ENCODE peak calls at places on chromosomes 4 and X, in seven cellular contexts. I is neuronal stem cell, U is mesendoderm, W is IMR-90, J is H1, G is trophoblast cell, X is H9. E is an unnamed sample.

GRCh38 chr4:66769436-66769835 is 775.9 kb downstream of the CENPC start:
- DNase-seq in U (no peak), W (no peak), G (no peak), J (no peak), X (no peak), I (no peak), E (peak; percentile 16)

GRCh38 chr4:186688150-186688943 is 35.3 kb downstream of the FAT1 start:
- DNase-seq in I (no peak), J (peak; percentile 90), W (no peak), U (peak; percentile 41), X (peak; percentile 84), G (no peak), E (no peak)

GRCh38 chr4:152850377-152850776 is 70.6 kb downstream of the ARFIP1 start:
- DNase-seq in I (no peak), U (peak; percentile 92), X (peak; percentile 80), G (peak; percentile 76), J (peak; percentile 63), W (peak; percentile 54), E (peak; percentile 75)

GRCh38 chr4:139735381-139736256 is 70.0 kb downstream of the MGST2 start:
- DNase-seq in I (peak; percentile 59), X (peak; percentile 44), G (no peak), W (no peak), U (peak; percentile 71), J (no peak), E (peak; percentile 49)

GRCh38 chr4:56986192-56986591 is 7.5 kb downstream of the POLR2B start:
- DNase-seq in J (no peak), G (no peak), X (no peak), U (no peak), I (no peak), W (no peak), E (no peak)

GRCh38 chrX:40098264-40099045 is 697 bp upstream of the BCOR start:
- DNase-seq in W (no peak), J (no peak), U (peak; percentile 86), G (peak; percentile 37), I (no peak), X (peak; percentile 80), E (peak; percentile 78)

GRCh38 chr4:43014266-43014665 is 121.8 kb downstream of the GRXCR1 start:
- DNase-seq in X (no peak), G (no peak), W (no peak), I (no peak), J (no peak), U (no peak), E (no peak)

GRCh38 chr4:41212221-41213203 is 1.8 kb downstream of the APBB2 start:
- DNase-seq in G (no peak), X (no peak), W (peak; percentile 64), U (peak; percentile 60), J (no peak), I (no peak), E (peak; percentile 71)

GRCh38 chr4:89719536-89719935 is 117.4 kb downstream of the SNCA start:
- DNase-seq in U (no peak), G (no peak), X (no peak), W (no peak), J (no peak), I (no peak), E (no peak)

GRCh38 chr4:56958111-56958517 is 19.3 kb downstream of the NOA1 start:
- DNase-seq in X (no peak), J (no peak), W (peak; percentile 100), I (no peak), U (no peak), G (peak; percentile 59), E (peak; percentile 93)

GRCh38 chrX:30618160-30618765 is 35.0 kb upstream of the GK start:
- DNase-seq in J (peak; percentile 3), U (peak; percentile 65), I (no peak), G (no peak), X (peak; percentile 51), W (no peak), E (peak; percentile 28)

GRCh38 chr4:154626793-154627484 is 14.5 kb upstream of the FGG start:
- DNase-seq in U (peak; percentile 86), X (peak; percentile 88), G (peak; percentile 19), W (peak; percentile 6), I (peak; percentile 62), J (peak; percentile 62), E (peak; percentile 37)

GRCh38 chrX:103073442-103073841 is 9.5 kb upstream of the BEX1 start:
- DNase-seq in W (no peak), G (no peak), X (no peak), J (no peak), I (peak; percentile 1), U (no peak), E (no peak)

GRCh38 chr4:144611850-144612249 is 34.1 kb upstream of the HHIP start:
- DNase-seq in W (peak; percentile 11), U (peak; percentile 61), J (peak; percentile 1), G (peak; percentile 6), I (no peak), X (peak; percentile 37), E (peak; percentile 23)

GRCh38 chrX:102832661-102833060 is 104.4 kb upstream of the RAB40AL start:
- DNase-seq in X (peak; percentile 46), U (peak; percentile 90), W (peak; percentile 77), I (no peak), G (peak; percentile 68), J (no peak), E (peak; percentile 78)

GRCh38 chrX:24659106-24659505 is 12.0 kb upstream of the PCYT1B start:
- DNase-seq in W (no peak), J (no peak), I (no peak), G (no peak), X (no peak), U (no peak), E (no peak)

GRCh38 chr4:174564529-174564928 is 42.2 kb upstream of the HPGD start:
- DNase-seq in X (no peak), G (no peak), W (no peak), U (no peak), I (no peak), J (no peak), E (no peak)

GRCh38 chr4:141473952-141474351 is 162.4 kb upstream of the IL15 start:
- DNase-seq in G (no peak), J (no peak), I (no peak), U (no peak), X (no peak), W (peak; percentile 61), E (no peak)

GRCh38 chr4:53899544-53900274 is 164.7 kb downstream of the CHIC2 start:
- DNase-seq in I (no peak), G (no peak), W (peak; percentile 88), U (no peak), J (no peak), X (no peak), E (peak; percentile 73)

GRCh38 chr4:113974467-113974866 is 5.0 kb downstream of the ARSJ start:
- DNase-seq in J (no peak), W (no peak), I (no peak), X (no peak), G (no peak), U (no peak), E (no peak)

GRCh38 chr4:121829511-121829910 is 5.8 kb upstream of the CCNA2 start:
- DNase-seq in U (no peak), G (no peak), I (no peak), J (no peak), W (peak; percentile 38), X (no peak), E (no peak)

GRCh38 chr4:119542575-119542974 is 86.0 kb downstream of the PDE5A start:
- DNase-seq in W (no peak), G (no peak), U (no peak), X (no peak), J (no peak), I (no peak), E (no peak)

GRCh38 chr4:37737456-37737855 is 51.3 kb upstream of the RELL1 start:
- DNase-seq in U (no peak), G (peak; percentile 77), W (peak; percentile 69), I (no peak), J (no peak), X (no peak), E (peak; percentile 45)

GRCh38 chr4:8478801-8479744 is 38.5 kb downstream of the TRMT44 start:
- DNase-seq in X (no peak), I (no peak), W (peak; percentile 35), G (no peak), U (peak; percentile 26), J (no peak), E (peak; percentile 7)

GRCh38 chrX:153971124-153971631 is 440 bp downstream of the HCFC1 start:
- DNase-seq in W (peak; percentile 84), G (peak; percentile 69), U (peak; percentile 87), I (peak; percentile 58), J (no peak), X (peak; percentile 74), E (peak; percentile 92)

DNA sequence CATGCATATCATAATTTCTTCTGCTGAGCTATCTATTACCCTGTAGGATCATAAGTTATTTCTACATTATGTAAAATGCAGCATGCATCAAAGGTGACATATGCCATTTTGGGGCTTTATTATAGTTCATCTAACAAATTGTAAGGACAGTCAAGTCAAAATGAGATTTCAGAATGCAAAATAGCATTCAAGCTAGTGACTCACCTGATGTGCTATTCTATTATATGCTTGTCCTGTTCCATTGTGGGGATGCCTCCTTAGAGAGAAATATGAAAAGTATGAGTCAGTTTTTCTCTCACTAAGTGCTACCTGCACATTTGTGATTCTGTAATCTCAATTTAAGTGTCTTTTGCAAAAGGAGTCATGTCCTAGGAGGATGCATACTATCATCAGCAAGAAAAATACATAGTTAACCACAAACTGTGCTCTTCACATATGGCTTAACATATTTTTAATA is 647.0 kb upstream of the PCDH10 start:
- DNase-seq in W (no peak), J (no peak), X (no peak), G (no peak), I (no peak), U (no peak), E (no peak)
- H3K4ac ChIP-seq in W (no peak overlapping the region), J (no peak overlapping the region), X (no peak overlapping the region), G (no peak overlapping the region), I (no peak overlapping the region), U (no peak overlapping the region), E (no peak overlapping the region)

GRCh38 chrX:13082286-13083065 is 38.1 kb upstream of the FAM9C start:
- DNase-seq in G (no peak), X (no peak), W (no peak), U (no peak), I (no peak), J (no peak), E (no peak)
- H2AK5ac ChIP-seq in G (no peak overlapping the region), X (no peak overlapping the region), W (peak overlapping the region; percentile 39), U (no peak overlapping the region), I (no peak overlapping the region), J (no peak overlapping the region), E (peak overlapping the region; percentile 65)

GRCh38 chrX:109879991-109880390 is 122.9 kb upstream of the TMEM164 start:
- DNase-seq in X (no peak), J (no peak), U (no peak), I (no peak), G (no peak), W (no peak), E (no peak)
- H3K4ac ChIP-seq in X (no peak overlapping the region), J (no peak overlapping the region), U (no peak overlapping the region), I (no peak overlapping the region), G (no peak overlapping the region), W (no peak overlapping the region), E (no peak overlapping the region)

DNA sequence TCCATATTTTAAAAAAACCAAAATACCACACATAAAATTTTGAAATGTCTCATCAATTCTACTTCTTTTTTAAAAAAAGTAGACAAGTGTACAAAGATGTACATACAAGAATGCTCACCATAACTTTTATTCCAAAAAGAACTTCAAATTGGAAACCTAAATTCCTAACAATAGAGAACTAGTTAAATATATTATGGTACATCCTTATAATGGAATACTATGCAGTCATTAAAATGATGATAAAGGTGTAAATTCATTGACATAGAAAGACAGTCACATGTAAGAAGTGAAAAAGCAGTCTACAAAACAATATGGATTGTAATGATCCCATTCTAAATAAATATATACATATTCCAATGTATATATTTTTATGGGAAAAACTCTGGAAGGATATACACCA is 31.0 kb downstream of the RPS6KA3 start:
- DNase-seq in X (no peak), U (no peak), G (no peak), W (no peak), J (no peak), I (no peak), E (no peak)
- H2AK5ac ChIP-seq in X (no peak overlapping the region), U (no peak overlapping the region), G (no peak overlapping the region), W (no peak overlapping the region), J (no peak overlapping the region), I (no peak overlapping the region), E (no peak overlapping the region)

E was measured in mesenchymal stem cell.